ENCODE peak calls at places on chromosomes 1 and 21, in four cellular contexts. One of them, this sample, is unnamed.
A peak's percentile ranks its signal among the peaks of the same experiment; 100 is the strongest.

GRCh38 chr1:211643324-211644212 is 31.9 kb downstream of the NEK2 start:
- DNase-seq in HepG2: peak; percentile 96
- DNase-seq in K562: peak; percentile 46
- DNase-seq in GM12878: no peak
- DNase-seq in this sample: peak; percentile 51

GRCh38 chr1:245085508-245086095 is 69.2 kb upstream of the KIF26B start:
- DNase-seq in HepG2: peak; percentile 71
- DNase-seq in K562: no peak
- DNase-seq in GM12878: peak; percentile 7
- DNase-seq in this sample: no peak

GRCh38 chr1:58035523-58035922 is 511.0 kb downstream of the OMA1 start:
- DNase-seq in HepG2: peak; percentile 4
- DNase-seq in K562: peak; percentile 14
- DNase-seq in GM12878: no peak
- DNase-seq in this sample: no peak

GRCh38 chr1:12591267-12591938 is 26.6 kb downstream of the DHRS3 start:
- DNase-seq in HepG2: no peak
- DNase-seq in K562: no peak
- DNase-seq in GM12878: no peak
- DNase-seq in this sample: no peak

GRCh38 chr1:32447469-32448185 is 17.2 kb upstream of the ZBTB8B start:
- DNase-seq in HepG2: no peak
- DNase-seq in K562: no peak
- DNase-seq in GM12878: no peak
- DNase-seq in this sample: no peak

GRCh38 chr1:27603320-27603961 is 503 bp downstream of the AHDC1 start:
- DNase-seq in HepG2: no peak
- DNase-seq in K562: peak; percentile 81
- DNase-seq in GM12878: no peak
- DNase-seq in this sample: peak; percentile 48

GRCh38 chr21:28943631-28944030 is 49.0 kb downstream of the LTN1 start:
- DNase-seq in HepG2: no peak
- DNase-seq in K562: no peak
- DNase-seq in GM12878: no peak
- DNase-seq in this sample: no peak

GRCh38 chr1:8667869-8668595 is 149.4 kb downstream of the RERE start:
- DNase-seq in HepG2: peak; percentile 77
- DNase-seq in K562: no peak
- DNase-seq in GM12878: no peak
- DNase-seq in this sample: no peak

GRCh38 chr21:44505673-44506278 is 34.2 kb downstream of the KRTAP10-1 start:
- DNase-seq in HepG2: peak; percentile 97
- DNase-seq in K562: no peak
- DNase-seq in GM12878: no peak
- DNase-seq in this sample: no peak

DNA sequence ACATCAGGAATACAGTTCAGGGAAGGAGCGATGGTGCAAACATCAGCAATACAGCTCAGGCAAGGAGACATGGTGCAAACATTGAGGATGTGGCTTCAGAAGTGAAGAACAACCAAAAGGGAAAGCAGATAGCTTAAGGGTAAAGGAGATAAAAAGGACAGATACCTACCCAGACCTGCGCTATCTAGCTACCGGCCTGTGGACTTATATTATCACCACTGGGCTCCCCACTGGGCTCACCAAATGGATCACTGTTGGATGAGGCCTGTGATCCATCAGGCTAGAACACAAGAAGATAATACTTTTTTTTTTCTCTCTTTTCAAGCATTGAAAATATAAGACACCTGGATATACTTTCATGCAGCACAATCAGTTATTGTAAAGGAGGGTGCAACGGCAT is 44.7 kb upstream of the C8B start:
- DNase-seq in HepG2: no peak
- DNase-seq in K562: no peak
- DNase-seq in GM12878: no peak
- DNase-seq in this sample: no peak
- TF ChIP-seq TARDBP in HepG2: no peak
- TF ChIP-seq TARDBP in K562: no peak
- TF ChIP-seq TARDBP in GM12878: no peak
- TF ChIP-seq TARDBP in this sample: no peak

GRCh38 chr1:53669511-53670191 is 69.3 kb downstream of the GLIS1 start:
- DNase-seq in HepG2: no peak
- DNase-seq in K562: no peak
- DNase-seq in GM12878: no peak
- DNase-seq in this sample: no peak
- TF ChIP-seq FOXM1 in HepG2: no peak
- TF ChIP-seq FOXM1 in K562: no peak
- TF ChIP-seq FOXM1 in GM12878: no peak
- TF ChIP-seq FOXM1 in this sample: no peak

GRCh38 chr1:228084325-228084724 is 1.8 kb downstream of the ARF1 start:
- DNase-seq in HepG2: no peak
- DNase-seq in K562: no peak
- DNase-seq in GM12878: no peak
- DNase-seq in this sample: no peak
- TF ChIP-seq BHLHE40 in HepG2: no peak
- TF ChIP-seq BHLHE40 in K562: no peak
- TF ChIP-seq BHLHE40 in GM12878: no peak
- TF ChIP-seq BHLHE40 in this sample: no peak

GRCh38 chr1:158506369-158506987 is 34.5 kb downstream of the OR10R2 start:
- DNase-seq in HepG2: peak; percentile 1
- DNase-seq in K562: peak; percentile 10
- DNase-seq in GM12878: peak; percentile 8
- DNase-seq in this sample: peak; percentile 22
- TF ChIP-seq TARDBP in HepG2: no peak
- TF ChIP-seq TARDBP in K562: no peak
- TF ChIP-seq TARDBP in GM12878: no peak
- TF ChIP-seq TARDBP in this sample: no peak

GRCh38 chr1:51566260-51566659 is 47.2 kb upstream of the EPS15 start:
- DNase-seq in HepG2: no peak
- DNase-seq in K562: no peak
- DNase-seq in GM12878: no peak
- DNase-seq in this sample: no peak

GRCh38 chr1:51568231-51568935 is 48.5 kb upstream of the OSBPL9 start:
- DNase-seq in HepG2: no peak
- DNase-seq in K562: no peak
- DNase-seq in GM12878: no peak
- DNase-seq in this sample: no peak

GRCh38 chr1:51569284-51570062 is 47.4 kb upstream of the OSBPL9 start:
- DNase-seq in HepG2: peak; percentile 16
- DNase-seq in K562: peak; percentile 44
- DNase-seq in GM12878: peak; percentile 84
- DNase-seq in this sample: no peak

GRCh38 chr1:51570063-51570720 is 46.7 kb upstream of the OSBPL9 start:
- DNase-seq in HepG2: no peak
- DNase-seq in K562: no peak
- DNase-seq in GM12878: no peak
- DNase-seq in this sample: no peak

DNA sequence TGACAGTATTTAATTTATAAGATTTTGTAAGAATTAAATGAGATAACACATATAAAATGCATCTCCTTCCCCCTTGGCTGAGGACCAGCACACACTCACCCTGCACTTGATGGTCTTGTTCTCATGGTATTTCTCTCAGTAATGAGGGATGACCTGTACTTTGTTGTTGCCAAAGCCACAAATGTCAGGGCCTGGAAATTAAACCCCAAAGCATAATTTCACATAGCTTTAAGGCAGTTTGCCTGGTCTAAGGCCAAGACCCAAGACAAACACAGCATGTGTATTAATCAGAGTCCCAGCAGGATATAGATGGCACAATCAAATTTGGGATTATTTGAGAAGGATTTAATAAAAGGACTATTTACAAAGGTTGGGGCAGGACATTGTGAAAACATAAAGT is 48.6 kb upstream of the EPS15 start:
- DNase-seq in HepG2: no peak
- DNase-seq in K562: no peak
- DNase-seq in GM12878: no peak
- DNase-seq in this sample: no peak
- TF ChIP-seq FOXM1 in HepG2: no peak
- TF ChIP-seq FOXM1 in K562: no peak
- TF ChIP-seq FOXM1 in GM12878: no peak
- TF ChIP-seq FOXM1 in this sample: no peak